ENCODE peak calls at places on chromosome 12, in seven cellular contexts. P is aorta, J is adipocyte, E is Caco-2, W is RPMI8226, S is amniotic stem cell, D is COR-L47. M is an unnamed sample.

GRCh38 chr12:6821674-6822433 is at the start of gene GPR162:
- DNase-seq in D (peak; percentile 16), S (peak; percentile 47), E (no peak), P (peak; percentile 85), W (peak; percentile 23), J (peak; percentile 82), M (peak; percentile 71)

GRCh38 chr12:29726321-29726692 is 57.4 kb downstream of the TMTC1 start:
- DNase-seq in S (no peak), P (no peak), D (no peak), W (no peak), J (peak; percentile 55), E (no peak), M (no peak)

GRCh38 chr12:42447371-42447786 is 121.4 kb downstream of the PPHLN1 start:
- DNase-seq in P (no peak), D (no peak), J (peak; percentile 37), W (no peak), E (no peak), S (no peak), M (no peak)

GRCh38 chr12:92304335-92305066 is 158.9 kb upstream of the BTG1 start:
- DNase-seq in E (no peak), W (no peak), S (no peak), D (no peak), J (peak; percentile 55), P (no peak), M (no peak)

GRCh38 chr12:2944401-2945047 is 14.7 kb upstream of the TEAD4 start:
- DNase-seq in E (peak; percentile 83), W (peak; percentile 75), J (peak; percentile 15), S (no peak), P (no peak), D (peak; percentile 40), M (peak; percentile 66)

GRCh38 chr12:110120878-110121277 is 3.3 kb upstream of the IFT81 start:
- DNase-seq in D (no peak), E (no peak), W (no peak), P (no peak), S (no peak), J (no peak), M (no peak)

GRCh38 chr12:65339161-65339560 is 60.7 kb downstream of the MSRB3 start:
- DNase-seq in E (no peak), D (no peak), S (no peak), P (no peak), J (no peak), W (no peak), M (no peak)

GRCh38 chr12:27841392-27841882 is 61.4 kb upstream of the MANSC4 start:
- DNase-seq in D (no peak), J (no peak), S (no peak), P (no peak), E (peak; percentile 62), W (no peak), M (no peak)

GRCh38 chr12:95625012-95625411 is 73.7 kb upstream of the USP44 start:
- DNase-seq in J (no peak), E (no peak), D (no peak), P (no peak), S (no peak), W (no peak), M (no peak)

GRCh38 chr12:104219361-104219892 is 3.8 kb downstream of the TXNRD1 start:
- DNase-seq in E (no peak), P (no peak), S (peak; percentile 99), W (no peak), D (peak; percentile 37), J (peak; percentile 95), M (no peak)

GRCh38 chr12:57907281-57907680 is 34.1 kb upstream of the ATP23 start:
- DNase-seq in J (no peak), W (no peak), E (no peak), D (no peak), S (no peak), P (no peak), M (no peak)

GRCh38 chr12:128381961-128382360 is 115.0 kb downstream of the TMEM132C start:
- DNase-seq in P (no peak), D (no peak), J (no peak), W (no peak), S (no peak), E (no peak), M (no peak)

GRCh38 chr12:74365178-74365964 is 172.3 kb upstream of the ATXN7L3B start:
- DNase-seq in E (peak; percentile 44), J (peak; percentile 59), W (peak; percentile 35), D (peak; percentile 36), S (no peak), P (no peak), M (peak; percentile 19)

GRCh38 chr12:132390287-132391076 is 61.1 kb upstream of the GALNT9 start:
- DNase-seq in J (no peak), P (no peak), W (no peak), S (no peak), D (no peak), E (peak; percentile 24), M (no peak)

GRCh38 chr12:92899388-92900001 is 29.6 kb downstream of the EEA1 start:
- DNase-seq in J (peak; percentile 98), W (no peak), P (peak; percentile 87), D (no peak), E (no peak), S (peak; percentile 91), M (peak; percentile 8)

GRCh38 chr12:69966409-69966808 is 141.4 kb downstream of the MYRFL start:
- DNase-seq in P (peak; percentile 49), E (no peak), W (no peak), S (no peak), D (no peak), J (peak; percentile 29), M (no peak)

GRCh38 chr12:6772331-6772695 is at the start of gene LAG3:
- DNase-seq in E (no peak), S (no peak), P (peak; percentile 46), D (no peak), W (no peak), J (no peak), M (no peak)

GRCh38 chr12:114916124-114916523 is 232.1 kb upstream of the TBX3 start:
- DNase-seq in S (no peak), E (no peak), D (no peak), W (no peak), P (no peak), J (peak; percentile 38), M (no peak)

GRCh38 chr12:7128681-7129593 is at the start of gene RBP5:
- DNase-seq in W (no peak), E (no peak), J (no peak), P (peak; percentile 35), D (no peak), S (no peak), M (peak; percentile 44)

GRCh38 chr12:113373440-113373839 is 15.1 kb downstream of the PLBD2 start:
- DNase-seq in P (no peak), D (no peak), W (no peak), E (no peak), S (no peak), J (no peak), M (no peak)